ENCODE peak calls at places on chromosomes 13 and 19, in six cellular contexts. D is aorta, Q is heart right ventricle, V is OCI-LY7, P is pancreas, F is cardiac muscle cell. G is an unnamed sample.

GRCh38 chr19:11479470-11480080 is 1.3 kb downstream of the ELAVL3 start:
- DNase-seq in D (no peak), Q (no peak), V (no peak), P (no peak), F (peak; percentile 70), G (no peak)

GRCh38 chr13:109155301-109155761 is 525.9 kb downstream of the MYO16 start:
- DNase-seq in D (no peak), Q (no peak), V (no peak), P (no peak), F (no peak), G (no peak)

GRCh38 chr13:112785419-112785856 is 95.6 kb downstream of the ATP11A start:
- DNase-seq in D (no peak), Q (no peak), V (no peak), P (no peak), F (no peak), G (peak; percentile 38)

GRCh38 chr19:38717051-38717450 is 27.2 kb downstream of the CAPN12 start:
- DNase-seq in D (no peak), Q (no peak), V (no peak), P (no peak), F (no peak), G (no peak)

GRCh38 chr19:34155686-34156085 is 16.6 kb upstream of the LSM14A start:
- DNase-seq in D (no peak), Q (no peak), V (no peak), P (no peak), F (no peak), G (no peak)

GRCh38 chr19:56477429-56478338 is 539 bp upstream of the ZNF667 start:
- DNase-seq in D (peak; percentile 97), Q (peak; percentile 94), V (no peak), P (peak; percentile 93), F (peak; percentile 81), G (peak; percentile 76)

GRCh38 chr19:39405930-39406655 is 554 bp upstream of the ZFP36 start:
- DNase-seq in D (no peak), Q (peak; percentile 89), V (peak; percentile 84), P (no peak), F (no peak), G (no peak)

GRCh38 chr19:12113121-12113520 is 27.0 kb downstream of the ZNF20 start:
- DNase-seq in D (no peak), Q (no peak), V (no peak), P (no peak), F (no peak), G (no peak)

GRCh38 chr19:38705197-38706019 is 38.9 kb downstream of the CAPN12 start:
- DNase-seq in D (no peak), Q (no peak), V (no peak), P (no peak), F (no peak), G (no peak)

GRCh38 chr13:54536112-54536511 is 1507.5 kb downstream of the OLFM4 start:
- DNase-seq in D (no peak), Q (peak; percentile 2), V (no peak), P (no peak), F (peak; percentile 13), G (no peak)

GRCh38 chr19:1408300-1409203 is 1.2 kb downstream of the DAZAP1 start:
- DNase-seq in D (peak; percentile 89), Q (peak; percentile 44), V (peak; percentile 64), P (peak; percentile 57), F (peak; percentile 70), G (peak; percentile 79)

GRCh38 chr19:55259540-55260210 is 858 bp upstream of the PPP6R1 start:
- DNase-seq in D (no peak), Q (no peak), V (peak; percentile 42), P (no peak), F (no peak), G (peak; percentile 61)

GRCh38 chr19:10332158-10332964 is 968 bp downstream of the RAVER1 start:
- DNase-seq in D (no peak), Q (no peak), V (no peak), P (no peak), F (no peak), G (no peak)

GRCh38 chr19:56554272-56554869 is 12.9 kb upstream of the ZNF470 start:
- DNase-seq in D (no peak), Q (no peak), V (no peak), P (no peak), F (no peak), G (no peak)

GRCh38 chr19:3154957-3155736 is 19.3 kb downstream of the GNA15 start:
- DNase-seq in D (peak; percentile 92), Q (peak; percentile 92), V (peak; percentile 93), P (no peak), F (no peak), G (peak; percentile 82)

GRCh38 chr13:113654175-113654560 is 3.8 kb downstream of the ATP4B start:
- DNase-seq in D (peak; percentile 37), Q (no peak), V (no peak), P (no peak), F (no peak), G (peak; percentile 20)

DNA sequence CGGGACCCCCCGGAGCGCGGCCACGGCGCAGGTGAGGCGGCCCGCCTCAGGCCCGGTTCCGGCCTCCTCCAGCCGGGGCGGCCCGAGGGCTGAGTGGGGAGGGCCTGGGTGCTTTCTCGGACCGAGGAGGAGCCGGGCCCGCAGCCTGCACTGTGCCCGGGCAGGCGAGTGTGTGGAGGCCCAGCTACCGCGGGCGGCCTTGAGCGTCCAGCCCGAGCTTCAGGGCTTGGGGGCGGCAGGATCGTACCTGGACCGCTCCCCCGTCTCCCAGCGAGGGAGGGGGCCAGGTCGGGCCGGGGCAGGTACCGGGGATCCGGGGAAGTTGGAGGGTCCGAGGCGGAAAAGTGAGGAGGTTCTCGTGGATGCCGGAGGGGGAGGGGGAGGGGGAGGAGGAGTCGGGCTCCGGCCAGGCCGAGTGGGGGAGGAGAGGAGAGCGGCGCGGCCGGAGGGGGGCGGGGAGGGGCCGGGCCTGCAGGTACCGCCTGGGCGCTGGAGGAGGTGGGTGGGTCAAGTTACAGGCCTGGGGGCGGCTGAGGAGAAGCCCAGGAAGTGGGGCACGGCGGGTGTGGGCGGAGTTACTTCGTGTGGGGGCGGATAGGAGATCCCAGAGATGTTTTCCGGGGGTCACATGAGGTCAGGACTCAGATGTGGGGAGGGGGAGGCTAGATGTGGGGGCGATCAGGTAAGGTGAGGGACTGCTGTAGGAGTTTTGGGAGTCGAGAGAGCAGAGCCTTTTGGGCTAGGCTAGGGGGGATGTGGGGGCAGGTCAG is 545 bp downstream of the NACC1 start:
- DNase-seq in D (peak; percentile 82), Q (no peak), V (peak; percentile 75), P (peak; percentile 59), F (peak; percentile 84), G (peak; percentile 81)
- H3K4me1 ChIP-seq in D (peaks cover 2% of the 10 kb centered on the region), Q (peaks cover 12% of the 10 kb centered on the region), V (peaks cover 34% of the 10 kb centered on the region), P (peaks cover 18% of the 10 kb centered on the region), F (peaks cover 11% of the 10 kb centered on the region), G (peaks cover 39% of the 10 kb centered on the region)

GRCh38 chr19:7870571-7871279 is 3.5 kb downstream of the PRR36 start:
- DNase-seq in D (no peak), Q (peak; percentile 33), V (peak; percentile 94), P (peak; percentile 73), F (peak; percentile 91), G (no peak)
- H3K4me1 ChIP-seq in D (no peaks in the 10 kb centered on the region), Q (peaks cover 8% of the 10 kb centered on the region), V (peaks cover 40% of the 10 kb centered on the region), P (no peaks in the 10 kb centered on the region), F (peaks cover 6% of the 10 kb centered on the region), G (peaks cover 45% of the 10 kb centered on the region)

GRCh38 chr19:6067975-6068374 is 42.3 kb downstream of the RFX2 start:
- DNase-seq in D (no peak), Q (no peak), V (no peak), P (peak; percentile 2), F (no peak), G (no peak)

GRCh38 chr19:6068711-6069110 is 41.6 kb downstream of the RFX2 start:
- DNase-seq in D (peak; percentile 79), Q (no peak), V (no peak), P (no peak), F (no peak), G (no peak)

GRCh38 chr19:6065685-6066365 is 44.5 kb downstream of the RFX2 start:
- DNase-seq in D (peak; percentile 87), Q (peak; percentile 66), V (no peak), P (peak; percentile 46), F (no peak), G (peak; percentile 73)

GRCh38 chr19:6064703-6065073 is 45.6 kb downstream of the RFX2 start:
- DNase-seq in D (no peak), Q (no peak), V (no peak), P (no peak), F (no peak), G (no peak)

DNA sequence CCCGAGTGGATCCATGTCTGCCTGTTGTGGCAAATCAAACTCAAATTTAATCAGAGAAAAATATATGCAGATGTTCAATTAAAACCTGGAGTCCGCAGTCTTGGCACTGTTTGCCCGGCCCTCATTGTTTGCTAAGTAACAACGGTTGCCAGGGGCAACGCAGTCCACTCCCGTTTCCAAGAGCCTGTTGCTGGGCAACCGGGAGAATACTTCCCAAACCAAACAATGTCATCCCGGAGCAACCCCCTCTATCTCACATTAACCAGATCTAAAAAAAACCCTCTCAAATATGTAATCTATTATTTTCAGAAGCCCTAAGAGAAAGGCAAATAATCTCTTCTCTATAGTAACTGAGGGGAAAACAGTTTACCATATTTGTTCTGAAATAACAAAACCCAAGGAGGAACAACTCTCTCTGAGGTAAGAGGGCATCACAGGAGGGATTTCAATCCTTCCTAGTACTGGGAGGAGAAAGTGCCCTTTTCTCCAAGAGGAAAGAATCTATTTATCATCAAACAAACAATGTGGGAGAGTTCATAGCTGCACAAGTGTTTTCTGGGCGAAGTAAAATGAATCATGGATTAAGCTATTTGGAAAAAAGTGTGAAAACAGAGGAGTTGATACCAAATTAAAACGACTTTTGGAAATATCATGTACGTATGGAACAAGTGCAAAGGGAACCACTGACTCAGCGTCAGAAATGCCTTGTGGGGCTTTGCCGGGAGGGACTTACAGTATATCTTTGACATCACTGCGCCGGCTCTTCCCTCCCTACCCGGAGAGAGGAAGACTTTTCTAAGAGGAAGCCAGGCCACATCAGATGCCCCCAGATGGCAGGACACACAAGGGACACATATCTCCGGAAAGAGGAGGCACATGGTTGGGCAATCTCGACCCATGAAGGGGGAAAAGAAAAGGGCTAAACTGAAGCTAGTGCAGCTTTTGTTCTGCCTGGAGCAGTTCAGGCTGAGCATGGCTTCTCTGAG is 43.3 kb downstream of the RFX2 start:
- DNase-seq in D (peak; percentile 97), Q (peak; percentile 97), V (no peak), P (peak; percentile 91), F (peak; percentile 73), G (peak; percentile 95)
- H3K4me1 ChIP-seq in D (peaks cover 3% of the 10 kb centered on the region), Q (peaks cover 17% of the 10 kb centered on the region), V (no peaks in the 10 kb centered on the region), P (peaks cover 31% of the 10 kb centered on the region), F (no peaks in the 10 kb centered on the region), G (peaks cover 69% of the 10 kb centered on the region)

GRCh38 chr13:51041126-51041525 is 69.9 kb downstream of the C13orf42 start:
- DNase-seq in D (no peak), Q (no peak), V (no peak), P (no peak), F (no peak), G (no peak)

GRCh38 chr13:51044023-51044665 is 66.9 kb downstream of the C13orf42 start:
- DNase-seq in D (no peak), Q (no peak), V (peak; percentile 7), P (no peak), F (no peak), G (no peak)

GRCh38 chr13:51035469-51035868 is 75.6 kb downstream of the C13orf42 start:
- DNase-seq in D (no peak), Q (no peak), V (no peak), P (no peak), F (no peak), G (no peak)

GRCh38 chr13:51041710-51042109 is 69.4 kb downstream of the C13orf42 start:
- DNase-seq in D (no peak), Q (no peak), V (no peak), P (no peak), F (no peak), G (no peak)

DNA sequence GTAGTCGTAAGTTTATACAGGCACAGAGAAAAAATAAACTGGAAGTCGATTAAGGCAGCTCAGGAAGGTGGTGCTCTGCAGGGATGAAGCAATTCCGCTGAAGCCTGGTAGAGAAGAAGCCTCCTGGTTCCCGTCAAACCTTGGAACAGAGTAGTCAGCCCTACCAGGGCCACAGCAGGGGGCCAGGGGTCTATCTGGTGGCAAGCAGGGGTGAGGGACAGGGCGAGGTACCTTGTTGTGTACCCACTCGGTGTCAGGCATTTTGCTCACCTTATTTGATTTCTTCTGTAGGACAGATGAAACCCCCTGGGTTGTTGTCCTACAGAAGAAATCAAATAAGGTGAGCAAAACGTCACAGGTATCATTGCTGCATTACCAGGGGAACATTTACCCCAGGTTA is 70.6 kb downstream of the C13orf42 start:
- DNase-seq in D (no peak), Q (no peak), V (no peak), P (no peak), F (no peak), G (no peak)
- H3K4me1 ChIP-seq in D (no peaks in the 10 kb centered on the region), Q (no peaks in the 10 kb centered on the region), V (no peaks in the 10 kb centered on the region), P (peaks cover 3% of the 10 kb centered on the region), F (no peaks in the 10 kb centered on the region), G (no peaks in the 10 kb centered on the region)

G was measured in lower lobe of right lung.